ENCODE peak calls at places on chromosomes 4 and X, in ten cellular contexts. One of them, this sample, is unnamed. For H3K36me3 and H3K4me1, the result is how much of the 10 kb centered on the place peaks cover.

GRCh38 chrX:21749924-21750323 is 8.0 kb downstream of the SMPX start:
- DNase-seq in RWPE2: no peak
- DNase-seq in Panc1: no peak
- DNase-seq in osteoblast: no peak
- DNase-seq in uterus: no peak
- DNase-seq in thoracic aorta: no peak
- DNase-seq in CD4-positive, alpha-beta memory T cell: no peak
- DNase-seq in cardiac muscle cell: no peak
- DNase-seq in heart right ventricle: no peak
- DNase-seq in psoas muscle: no peak
- DNase-seq in this sample: no peak

GRCh38 chr4:74772106-74772505 is 22.2 kb downstream of the BTC start:
- DNase-seq in RWPE2: no peak
- DNase-seq in Panc1: no peak
- DNase-seq in osteoblast: no peak
- DNase-seq in uterus: no peak
- DNase-seq in thoracic aorta: no peak
- DNase-seq in CD4-positive, alpha-beta memory T cell: no peak
- DNase-seq in cardiac muscle cell: no peak
- DNase-seq in heart right ventricle: no peak
- DNase-seq in psoas muscle: no peak
- DNase-seq in this sample: no peak

GRCh38 chrX:101219840-101220191 is 230 bp downstream of the DRP2 start:
- DNase-seq in RWPE2: no peak
- DNase-seq in Panc1: no peak
- DNase-seq in osteoblast: no peak
- DNase-seq in uterus: no peak
- DNase-seq in thoracic aorta: no peak
- DNase-seq in CD4-positive, alpha-beta memory T cell: no peak
- DNase-seq in cardiac muscle cell: peak
- DNase-seq in heart right ventricle: no peak
- DNase-seq in psoas muscle: no peak
- DNase-seq in this sample: no peak

GRCh38 chr4:16122784-16123183 is 39.0 kb upstream of the PROM1 start:
- DNase-seq in RWPE2: no peak
- DNase-seq in Panc1: no peak
- DNase-seq in osteoblast: no peak
- DNase-seq in uterus: no peak
- DNase-seq in thoracic aorta: no peak
- DNase-seq in CD4-positive, alpha-beta memory T cell: peak
- DNase-seq in cardiac muscle cell: no peak
- DNase-seq in heart right ventricle: no peak
- DNase-seq in psoas muscle: no peak
- DNase-seq in this sample: no peak

GRCh38 chrX:97397371-97397770 is 513.7 kb downstream of the RPA4 start:
- DNase-seq in RWPE2: no peak
- DNase-seq in Panc1: no peak
- DNase-seq in osteoblast: no peak
- DNase-seq in uterus: no peak
- DNase-seq in thoracic aorta: no peak
- DNase-seq in CD4-positive, alpha-beta memory T cell: no peak
- DNase-seq in cardiac muscle cell: no peak
- DNase-seq in heart right ventricle: no peak
- DNase-seq in psoas muscle: no peak
- DNase-seq in this sample: no peak

GRCh38 chr4:2462218-2462991 is 6.5 kb upstream of the RNF4 start:
- DNase-seq in RWPE2: no peak
- DNase-seq in Panc1: no peak
- DNase-seq in osteoblast: peak
- DNase-seq in uterus: peak
- DNase-seq in thoracic aorta: no peak
- DNase-seq in CD4-positive, alpha-beta memory T cell: peak
- DNase-seq in cardiac muscle cell: peak
- DNase-seq in heart right ventricle: peak
- DNase-seq in psoas muscle: peak
- DNase-seq in this sample: no peak

GRCh38 chr4:40912455-40913055 is 162.8 kb downstream of the NSUN7 start:
- DNase-seq in RWPE2: no peak
- DNase-seq in Panc1: no peak
- DNase-seq in osteoblast: no peak
- DNase-seq in uterus: no peak
- DNase-seq in thoracic aorta: no peak
- DNase-seq in CD4-positive, alpha-beta memory T cell: no peak
- DNase-seq in cardiac muscle cell: no peak
- DNase-seq in heart right ventricle: no peak
- DNase-seq in psoas muscle: no peak
- DNase-seq in this sample: no peak

GRCh38 chrX:37958493-37959211 is 47.7 kb upstream of the SYTL5 start:
- DNase-seq in RWPE2: no peak
- DNase-seq in Panc1: no peak
- DNase-seq in osteoblast: peak
- DNase-seq in uterus: no peak
- DNase-seq in thoracic aorta: no peak
- DNase-seq in CD4-positive, alpha-beta memory T cell: no peak
- DNase-seq in cardiac muscle cell: peak
- DNase-seq in heart right ventricle: no peak
- DNase-seq in psoas muscle: no peak
- DNase-seq in this sample: no peak

GRCh38 chr4:98476891-98477290 is 181.5 kb downstream of the TSPAN5 start:
- DNase-seq in RWPE2: no peak
- DNase-seq in Panc1: no peak
- DNase-seq in osteoblast: no peak
- DNase-seq in uterus: no peak
- DNase-seq in thoracic aorta: no peak
- DNase-seq in CD4-positive, alpha-beta memory T cell: no peak
- DNase-seq in cardiac muscle cell: no peak
- DNase-seq in heart right ventricle: no peak
- DNase-seq in psoas muscle: no peak
- DNase-seq in this sample: no peak

GRCh38 chr4:111283066-111283677 is 660.3 kb upstream of the PITX2 start:
- DNase-seq in RWPE2: peak
- DNase-seq in Panc1: peak
- DNase-seq in osteoblast: peak
- DNase-seq in uterus: peak
- DNase-seq in thoracic aorta: no peak
- DNase-seq in CD4-positive, alpha-beta memory T cell: peak
- DNase-seq in cardiac muscle cell: peak
- DNase-seq in heart right ventricle: peak
- DNase-seq in psoas muscle: peak
- DNase-seq in this sample: no peak

GRCh38 chr4:153127773-153128494 is 76.3 kb upstream of the TRIM2 start:
- DNase-seq in RWPE2: no peak
- DNase-seq in Panc1: no peak
- DNase-seq in osteoblast: peak
- DNase-seq in uterus: peak
- DNase-seq in thoracic aorta: peak
- DNase-seq in CD4-positive, alpha-beta memory T cell: peak
- DNase-seq in cardiac muscle cell: peak
- DNase-seq in heart right ventricle: peak
- DNase-seq in psoas muscle: peak
- DNase-seq in this sample: no peak

GRCh38 chrX:47500541-47500940 is 17.5 kb upstream of the ZNF41 start:
- DNase-seq in RWPE2: no peak
- DNase-seq in Panc1: no peak
- DNase-seq in osteoblast: no peak
- DNase-seq in uterus: no peak
- DNase-seq in thoracic aorta: no peak
- DNase-seq in CD4-positive, alpha-beta memory T cell: no peak
- DNase-seq in cardiac muscle cell: no peak
- DNase-seq in heart right ventricle: no peak
- DNase-seq in psoas muscle: no peak
- DNase-seq in this sample: no peak

GRCh38 chrX:72316408-72317079 is 10.8 kb upstream of the CITED1 start:
- DNase-seq in RWPE2: no peak
- DNase-seq in Panc1: no peak
- DNase-seq in osteoblast: peak
- DNase-seq in uterus: no peak
- DNase-seq in thoracic aorta: no peak
- DNase-seq in CD4-positive, alpha-beta memory T cell: no peak
- DNase-seq in cardiac muscle cell: no peak
- DNase-seq in heart right ventricle: no peak
- DNase-seq in psoas muscle: no peak
- DNase-seq in this sample: no peak

GRCh38 chr4:10080874-10081606 is 35.6 kb downstream of the WDR1 start:
- DNase-seq in RWPE2: no peak
- DNase-seq in Panc1: no peak
- DNase-seq in osteoblast: no peak
- DNase-seq in uterus: no peak
- DNase-seq in thoracic aorta: no peak
- DNase-seq in CD4-positive, alpha-beta memory T cell: no peak
- DNase-seq in cardiac muscle cell: no peak
- DNase-seq in heart right ventricle: no peak
- DNase-seq in psoas muscle: no peak
- DNase-seq in this sample: no peak

GRCh38 chr4:10079256-10079655 is 37.3 kb downstream of the WDR1 start:
- DNase-seq in RWPE2: peak
- DNase-seq in Panc1: no peak
- DNase-seq in osteoblast: peak
- DNase-seq in uterus: no peak
- DNase-seq in thoracic aorta: no peak
- DNase-seq in CD4-positive, alpha-beta memory T cell: no peak
- DNase-seq in cardiac muscle cell: no peak
- DNase-seq in heart right ventricle: no peak
- DNase-seq in psoas muscle: no peak
- DNase-seq in this sample: no peak

GRCh38 chr4:10082047-10082446 is 34.6 kb downstream of the WDR1 start:
- DNase-seq in RWPE2: peak
- DNase-seq in Panc1: no peak
- DNase-seq in osteoblast: no peak
- DNase-seq in uterus: no peak
- DNase-seq in thoracic aorta: no peak
- DNase-seq in CD4-positive, alpha-beta memory T cell: no peak
- DNase-seq in cardiac muscle cell: no peak
- DNase-seq in heart right ventricle: no peak
- DNase-seq in psoas muscle: no peak
- DNase-seq in this sample: no peak

GRCh38 chr4:10078481-10079233 is 37.9 kb downstream of the WDR1 start:
- DNase-seq in RWPE2: peak
- DNase-seq in Panc1: no peak
- DNase-seq in osteoblast: peak
- DNase-seq in uterus: no peak
- DNase-seq in thoracic aorta: no peak
- DNase-seq in CD4-positive, alpha-beta memory T cell: no peak
- DNase-seq in cardiac muscle cell: no peak
- DNase-seq in heart right ventricle: no peak
- DNase-seq in psoas muscle: no peak
- DNase-seq in this sample: no peak

GRCh38 chr4:10079951-10080873 is 36.4 kb downstream of the WDR1 start:
- DNase-seq in RWPE2: peak
- DNase-seq in Panc1: no peak
- DNase-seq in osteoblast: peak
- DNase-seq in uterus: peak
- DNase-seq in thoracic aorta: no peak
- DNase-seq in CD4-positive, alpha-beta memory T cell: no peak
- DNase-seq in cardiac muscle cell: no peak
- DNase-seq in heart right ventricle: no peak
- DNase-seq in psoas muscle: no peak
- DNase-seq in this sample: no peak
- H3K36me3 ChIP-seq in RWPE2: half or more
- H3K36me3 ChIP-seq in Panc1: under half
- H3K36me3 ChIP-seq in osteoblast: half or more
- H3K36me3 ChIP-seq in uterus: under half
- H3K36me3 ChIP-seq in thoracic aorta: half or more
- H3K36me3 ChIP-seq in CD4-positive, alpha-beta memory T cell: half or more
- H3K36me3 ChIP-seq in cardiac muscle cell: half or more
- H3K36me3 ChIP-seq in heart right ventricle: half or more
- H3K36me3 ChIP-seq in psoas muscle: under half
- H3K36me3 ChIP-seq in this sample: half or more

DNA sequence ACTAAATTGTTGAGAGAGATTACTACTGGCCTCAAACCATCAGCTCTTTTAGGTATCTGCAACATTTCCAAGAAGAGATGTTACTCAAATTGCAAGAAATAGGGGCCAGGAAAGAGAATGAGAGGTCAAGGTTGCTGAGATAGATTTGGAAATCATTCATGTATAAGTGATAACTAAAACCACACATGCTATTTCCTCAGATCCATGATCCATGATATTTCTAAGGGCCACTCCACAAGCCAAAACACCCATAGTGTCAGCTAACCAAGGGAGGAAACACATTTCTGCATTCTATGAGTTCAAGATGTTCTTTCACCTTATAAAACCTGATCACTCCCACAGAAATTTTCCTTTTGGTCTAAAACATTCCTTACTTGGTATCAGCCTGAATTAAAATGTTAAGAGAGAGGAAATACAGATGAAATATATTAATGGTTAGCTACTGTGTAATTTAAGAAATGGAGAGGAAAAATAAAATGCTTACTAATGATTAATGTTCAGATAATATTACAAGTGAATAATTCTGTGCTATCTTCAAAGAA is 47.2 kb downstream of the TBCK start:
- DNase-seq in RWPE2: no peak
- DNase-seq in Panc1: no peak
- DNase-seq in osteoblast: no peak
- DNase-seq in uterus: no peak
- DNase-seq in thoracic aorta: no peak
- DNase-seq in CD4-positive, alpha-beta memory T cell: no peak
- DNase-seq in cardiac muscle cell: no peak
- DNase-seq in heart right ventricle: no peak
- DNase-seq in psoas muscle: no peak
- DNase-seq in this sample: no peak
- H3K27ac ChIP-seq in RWPE2: no peak
- H3K27ac ChIP-seq in Panc1: no peak
- H3K27ac ChIP-seq in osteoblast: no peak
- H3K27ac ChIP-seq in uterus: no peak
- H3K27ac ChIP-seq in thoracic aorta: no peak
- H3K27ac ChIP-seq in CD4-positive, alpha-beta memory T cell: no peak
- H3K27ac ChIP-seq in cardiac muscle cell: no peak
- H3K27ac ChIP-seq in heart right ventricle: no peak
- H3K27ac ChIP-seq in psoas muscle: no peak
- H3K27ac ChIP-seq in this sample: no peak

DNA sequence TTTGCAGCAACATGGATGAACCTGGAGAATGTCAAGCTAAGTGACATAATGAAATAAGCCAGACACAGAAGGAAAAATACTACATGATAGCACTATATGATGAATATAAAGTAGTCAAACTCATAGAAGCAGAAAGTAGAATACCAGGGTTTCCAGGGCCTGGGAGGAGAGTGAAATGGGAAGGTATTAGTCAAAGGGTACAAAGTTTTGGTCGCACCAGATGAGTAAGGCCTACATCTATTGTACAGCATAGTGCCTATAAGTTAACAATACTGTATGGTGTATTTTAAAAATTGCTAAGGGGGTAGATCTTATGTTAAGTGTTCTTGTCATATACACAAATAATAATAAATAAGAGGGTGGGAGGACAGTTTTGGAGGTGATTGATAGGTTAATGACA is 41.5 kb downstream of the ENOX2 start:
- DNase-seq in RWPE2: no peak
- DNase-seq in Panc1: no peak
- DNase-seq in osteoblast: no peak
- DNase-seq in uterus: no peak
- DNase-seq in thoracic aorta: no peak
- DNase-seq in CD4-positive, alpha-beta memory T cell: no peak
- DNase-seq in cardiac muscle cell: no peak
- DNase-seq in heart right ventricle: no peak
- DNase-seq in psoas muscle: no peak
- DNase-seq in this sample: no peak
- H3K4me1 ChIP-seq in RWPE2: under half
- H3K4me1 ChIP-seq in Panc1: under half
- H3K4me1 ChIP-seq in osteoblast: under half
- H3K4me1 ChIP-seq in uterus: under half
- H3K4me1 ChIP-seq in thoracic aorta: under half
- H3K4me1 ChIP-seq in CD4-positive, alpha-beta memory T cell: under half
- H3K4me1 ChIP-seq in cardiac muscle cell: under half
- H3K4me1 ChIP-seq in heart right ventricle: under half
- H3K4me1 ChIP-seq in psoas muscle: under half
- H3K4me1 ChIP-seq in this sample: under half

GRCh38 chr4:48591372-48591771 is 101.3 kb downstream of the ZAR1 start:
- DNase-seq in RWPE2: no peak
- DNase-seq in Panc1: no peak
- DNase-seq in osteoblast: no peak
- DNase-seq in uterus: no peak
- DNase-seq in thoracic aorta: no peak
- DNase-seq in CD4-positive, alpha-beta memory T cell: no peak
- DNase-seq in cardiac muscle cell: peak
- DNase-seq in heart right ventricle: no peak
- DNase-seq in psoas muscle: no peak
- DNase-seq in this sample: no peak
- H3K36me3 ChIP-seq in RWPE2: half or more
- H3K36me3 ChIP-seq in Panc1: under half
- H3K36me3 ChIP-seq in osteoblast: under half
- H3K36me3 ChIP-seq in uterus: under half
- H3K36me3 ChIP-seq in thoracic aorta: under half
- H3K36me3 ChIP-seq in CD4-positive, alpha-beta memory T cell: under half
- H3K36me3 ChIP-seq in cardiac muscle cell: under half
- H3K36me3 ChIP-seq in heart right ventricle: under half
- H3K36me3 ChIP-seq in psoas muscle: under half
- H3K36me3 ChIP-seq in this sample: under half